ENCODE peak calls at places on chromosome 7, in six cellular contexts. Z is suprapubic skin, P is astrocyte, Q is HCT116, C is mammary epithelial cell, O is lung. I is an unnamed sample.

GRCh38 chr7:34160261-34160752 is 255.0 kb downstream of the BMPER start:
- DNase-seq in Z (no peak), P (peak), Q (no peak), C (peak), O (no peak), I (no peak)

GRCh38 chr7:47502240-47502877 is 79.6 kb downstream of the TNS3 start:
- DNase-seq in Z (no peak), P (no peak), Q (no peak), C (no peak), O (no peak), I (no peak)

GRCh38 chr7:13201628-13202027 is 514.2 kb downstream of the ARL4A start:
- DNase-seq in Z (no peak), P (no peak), Q (no peak), C (no peak), O (no peak), I (no peak)

GRCh38 chr7:133795061-133795460 is 332.1 kb upstream of the LRGUK start:
- DNase-seq in Z (no peak), P (no peak), Q (no peak), C (no peak), O (no peak), I (no peak)

GRCh38 chr7:35286422-35286821 is 32.5 kb upstream of the TBX20 start:
- DNase-seq in Z (no peak), P (peak), Q (no peak), C (peak), O (no peak), I (no peak)

GRCh38 chr7:13790611-13791010 is 198.9 kb downstream of the ETV1 start:
- DNase-seq in Z (no peak), P (no peak), Q (no peak), C (no peak), O (no peak), I (no peak)

GRCh38 chr7:88396295-88396947 is 89.7 kb upstream of the STEAP4 start:
- DNase-seq in Z (no peak), P (no peak), Q (no peak), C (no peak), O (no peak), I (no peak)

GRCh38 chr7:158382363-158382988 is 205.1 kb downstream of the PTPRN2 start:
- DNase-seq in Z (no peak), P (no peak), Q (no peak), C (no peak), O (no peak), I (peak)

GRCh38 chr7:15821484-15822122 is 135.1 kb upstream of the MEOX2 start:
- DNase-seq in Z (no peak), P (no peak), Q (no peak), C (no peak), O (no peak), I (no peak)

GRCh38 chr7:137081694-137082093 is 213.2 kb downstream of the CHRM2 start:
- DNase-seq in Z (no peak), P (peak), Q (no peak), C (peak), O (peak), I (peak)

GRCh38 chr7:39622609-39623311 is 612 bp upstream of the RALA start:
- DNase-seq in Z (no peak), P (no peak), Q (no peak), C (no peak), O (no peak), I (no peak)

GRCh38 chr7:39623312-39624201 is at the start of gene RALA:
- DNase-seq in Z (peak), P (peak), Q (peak), C (peak), O (peak), I (peak)

GRCh38 chr7:39624202-39624807 is 933 bp downstream of the RALA start:
- DNase-seq in Z (no peak), P (no peak), Q (no peak), C (peak), O (no peak), I (no peak)

GRCh38 chr7:39621261-39621660 is 2.1 kb upstream of the RALA start:
- DNase-seq in Z (no peak), P (peak), Q (no peak), C (peak), O (no peak), I (no peak)

DNA sequence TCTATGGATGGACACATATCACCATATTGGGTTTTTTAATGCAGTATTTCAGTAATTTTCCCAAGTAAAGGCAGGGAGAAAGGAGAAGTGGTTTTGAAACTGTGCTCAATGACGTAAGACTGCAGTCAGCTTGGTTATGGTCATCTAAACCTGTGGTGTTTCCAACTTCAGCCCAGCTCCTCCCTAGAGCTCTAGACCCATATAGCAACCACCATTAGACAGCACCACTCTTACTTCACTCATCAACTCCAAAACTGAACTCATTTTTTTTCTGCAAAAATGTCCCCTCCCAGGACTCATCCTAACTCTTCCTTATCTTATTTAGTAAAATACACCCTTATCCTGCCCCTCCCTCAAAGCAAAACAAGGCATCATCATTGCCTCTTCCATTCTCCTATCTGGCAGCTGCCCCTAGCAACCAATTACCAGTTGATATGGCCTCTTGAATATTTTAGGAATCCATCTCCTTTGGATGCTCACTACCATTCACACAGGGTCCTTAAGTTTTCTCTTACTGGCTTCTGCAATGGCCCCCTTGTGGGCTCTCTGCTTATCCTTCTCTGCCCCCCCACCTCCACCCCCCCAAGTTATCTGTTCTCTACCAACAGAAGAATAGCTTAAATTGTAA is 1.5 kb upstream of the RALA start:
- DNase-seq in Z (no peak), P (peak), Q (no peak), C (peak), O (no peak), I (no peak)
- H3K4me3 ChIP-seq in Z (no peak), P (peak), Q (peak), C (no peak), O (no peak), I (no peak)

GRCh38 chr7:27433581-27433980 is 191.0 kb downstream of the EVX1 start:
- DNase-seq in Z (no peak), P (no peak), Q (no peak), C (no peak), O (no peak), I (no peak)

GRCh38 chr7:27431465-27431864 is 188.9 kb downstream of the EVX1 start:
- DNase-seq in Z (no peak), P (no peak), Q (no peak), C (no peak), O (no peak), I (no peak)

GRCh38 chr7:27435461-27435860 is 192.9 kb downstream of the EVX1 start:
- DNase-seq in Z (no peak), P (peak), Q (no peak), C (no peak), O (no peak), I (no peak)

GRCh38 chr7:27438878-27439589 is 196.4 kb downstream of the EVX1 start:
- DNase-seq in Z (no peak), P (no peak), Q (no peak), C (no peak), O (no peak), I (no peak)

GRCh38 chr7:27434729-27435400 is 192.3 kb downstream of the EVX1 start:
- DNase-seq in Z (no peak), P (no peak), Q (no peak), C (no peak), O (no peak), I (no peak)
- TF ChIP-seq CTCF in Z (no peak), P (no peak), Q (peak), C (no peak), O (no peak), I (no peak)

GRCh38 chr7:130882396-130882795 is 148.4 kb upstream of the KLF14 start:
- DNase-seq in Z (no peak), P (no peak), Q (no peak), C (no peak), O (no peak), I (no peak)

GRCh38 chr7:130881799-130882141 is 147.8 kb upstream of the KLF14 start:
- DNase-seq in Z (no peak), P (no peak), Q (no peak), C (no peak), O (no peak), I (no peak)

GRCh38 chr7:130881091-130881798 is 147.2 kb upstream of the KLF14 start:
- DNase-seq in Z (no peak), P (no peak), Q (no peak), C (no peak), O (no peak), I (no peak)

GRCh38 chr7:130879191-130879590 is 145.2 kb upstream of the KLF14 start:
- DNase-seq in Z (no peak), P (no peak), Q (no peak), C (no peak), O (no peak), I (no peak)

DNA sequence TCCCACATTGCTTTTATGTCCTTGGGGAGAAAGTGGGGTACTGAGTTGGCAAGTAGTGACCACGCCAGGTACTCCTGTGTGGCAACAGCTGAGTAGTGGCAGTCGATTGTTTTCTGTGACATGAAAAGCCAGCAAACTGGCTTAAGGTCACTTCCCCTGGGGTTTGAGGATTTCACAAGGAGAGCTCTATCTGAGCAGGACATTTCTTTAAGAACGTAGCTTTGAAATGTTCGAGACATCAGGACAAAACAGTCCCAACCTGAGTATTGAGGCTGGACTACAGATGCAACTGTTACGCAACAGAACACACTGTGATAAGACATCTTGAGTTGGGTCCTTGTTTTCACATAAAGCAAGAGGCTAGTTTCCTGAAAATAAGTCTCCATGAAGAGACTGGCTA is 146.7 kb upstream of the KLF14 start:
- DNase-seq in Z (no peak), P (no peak), Q (no peak), C (no peak), O (no peak), I (no peak)
- H3K27ac ChIP-seq in Z (peak), P (no peak), Q (peak), C (no peak), O (peak), I (no peak)

DNA sequence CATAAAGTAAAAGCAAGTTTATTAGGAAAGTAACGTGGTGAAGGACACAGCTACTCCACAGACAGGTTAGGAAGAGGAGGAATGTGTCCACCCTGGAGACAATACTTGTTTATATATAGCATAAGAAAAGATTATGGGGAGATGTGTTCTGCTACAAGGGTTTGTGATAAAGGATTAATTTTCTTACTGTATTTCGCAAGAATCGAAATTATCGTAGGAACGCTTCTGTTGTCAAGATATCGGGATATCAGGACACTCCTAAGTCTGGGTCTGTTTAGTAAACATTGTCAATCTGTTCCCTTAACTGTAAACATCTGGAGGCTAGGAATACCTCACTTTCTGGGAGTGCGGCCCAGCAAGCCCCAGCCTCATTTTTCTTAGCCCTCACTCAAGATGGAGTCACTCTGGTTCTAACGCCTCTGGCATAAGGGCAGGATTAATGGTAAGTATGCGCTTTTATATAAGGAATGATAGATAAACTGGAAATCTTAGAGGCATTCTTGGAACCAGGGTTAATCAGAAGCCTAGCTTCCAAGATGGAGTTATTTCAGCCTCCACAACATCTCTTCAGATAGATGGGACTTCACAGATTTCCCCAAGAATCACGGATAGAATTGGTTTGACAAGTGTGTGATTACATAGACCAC is 30.0 kb upstream of the CCL24 start:
- DNase-seq in Z (no peak), P (no peak), Q (no peak), C (no peak), O (no peak), I (no peak)
- H3K4me3 ChIP-seq in Z (no peak), P (no peak), Q (no peak), C (no peak), O (no peak), I (no peak)

GRCh38 chr7:72292118-72292517 is 120.0 kb downstream of the CALN1 start:
- DNase-seq in Z (no peak), P (no peak), Q (no peak), C (no peak), O (no peak), I (no peak)
- TF ChIP-seq CTCF in Z (no peak), P (no peak), Q (no peak), C (no peak), O (no peak), I (no peak)

GRCh38 chr7:24756545-24756988 is 697 bp downstream of the GSDME start:
- DNase-seq in Z (no peak), P (no peak), Q (no peak), C (no peak), O (no peak), I (peak)
- H3K27ac ChIP-seq in Z (no peak), P (peak), Q (no peak), C (peak), O (no peak), I (peak)

GRCh38 chr7:91127974-91128373 is 136.3 kb upstream of the FZD1 start:
- DNase-seq in Z (no peak), P (peak), Q (no peak), C (no peak), O (no peak), I (no peak)

GRCh38 chr7:91128574-91129348 is 135.5 kb upstream of the FZD1 start:
- DNase-seq in Z (no peak), P (peak), Q (no peak), C (no peak), O (no peak), I (no peak)

DNA sequence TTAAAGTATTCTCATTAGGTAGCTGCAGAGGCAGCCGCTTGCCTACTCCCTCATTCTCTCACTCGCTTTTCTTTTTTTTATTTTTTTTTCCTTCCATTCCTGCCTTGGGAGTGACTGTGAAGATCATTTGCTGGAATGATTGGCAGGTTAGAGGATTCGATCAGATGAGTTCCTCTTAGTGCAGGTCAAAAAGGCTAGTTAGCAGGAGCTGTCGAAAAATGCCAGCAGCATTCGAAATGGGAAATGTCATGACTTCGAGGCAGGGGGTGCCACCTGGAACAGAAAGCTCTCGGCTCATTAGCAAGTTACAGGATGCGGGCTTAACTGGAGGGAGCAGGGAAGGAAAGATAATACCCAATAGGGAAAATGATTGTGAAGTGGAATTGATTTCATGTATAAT is 137.5 kb upstream of the FZD1 start:
- DNase-seq in Z (no peak), P (no peak), Q (no peak), C (no peak), O (no peak), I (no peak)
- H3K4me3 ChIP-seq in Z (no peak), P (no peak), Q (no peak), C (no peak), O (no peak), I (no peak)

GRCh38 chr7:4439444-4439843 is 242.7 kb upstream of the FOXK1 start:
- DNase-seq in Z (no peak), P (no peak), Q (no peak), C (no peak), O (no peak), I (no peak)
- TF ChIP-seq CTCF in Z (no peak), P (no peak), Q (no peak), C (no peak), O (no peak), I (no peak)

GRCh38 chr7:67724435-67724834 is 727.8 kb downstream of the TYW1 start:
- DNase-seq in Z (no peak), P (no peak), Q (no peak), C (no peak), O (no peak), I (no peak)
- H3K27ac ChIP-seq in Z (no peak), P (no peak), Q (no peak), C (no peak), O (no peak), I (no peak)

I was measured in Peyer's patch.